ENCODE peak calls at places on chromosomes 7 and 10, in eight cellular contexts. Q is brain microvascular endothelial cell, B is mucosa of descending colon, L is heart right ventricle, F is right atrium auricular region, H is cardiac muscle cell, G is pancreas, E is lower lobe of right lung. O is an unnamed sample. For H3K36me3, the result is how much of the 10 kb centered on the place peaks cover.

GRCh38 chr7:7790041-7790751 is 71.8 kb upstream of the RPA3 start:
- DNase-seq in E (no peak), G (no peak), L (no peak), Q (no peak), B (no peak), F (no peak), H (no peak), O (no peak)

GRCh38 chr7:123275036-123275753 is 75.4 kb upstream of the SLC13A1 start:
- DNase-seq in E (no peak), G (no peak), L (no peak), H (no peak), B (no peak), F (no peak), Q (peak), O (no peak)

GRCh38 chr7:5282464-5283316 is at the start of gene SLC29A4:
- DNase-seq in H (peak), Q (no peak), L (peak), F (no peak), B (peak), E (no peak), G (peak), O (peak)

GRCh38 chr10:68099736-68100135 is 9.6 kb upstream of the MYPN start:
- DNase-seq in Q (peak), E (no peak), F (no peak), H (no peak), L (no peak), G (no peak), B (no peak), O (no peak)

GRCh38 chr10:34743804-34744203 is 71.3 kb downstream of the PARD3 start:
- DNase-seq in F (peak), G (no peak), B (no peak), Q (no peak), H (no peak), L (peak), E (no peak), O (peak)

GRCh38 chr10:74289956-74290355 is 138.9 kb downstream of the ADK start:
- DNase-seq in G (no peak), Q (no peak), F (no peak), B (no peak), E (no peak), H (peak), L (no peak), O (no peak)

GRCh38 chr7:66307591-66308215 is 102.6 kb downstream of the TPST1 start:
- DNase-seq in F (no peak), G (peak), Q (peak), E (no peak), B (no peak), H (peak), L (no peak), O (no peak)

GRCh38 chr10:89702121-89702480 is 711 bp downstream of the KIF20B start:
- DNase-seq in L (no peak), G (no peak), Q (peak), H (no peak), F (no peak), E (no peak), B (peak), O (no peak)

GRCh38 chr10:86944907-86945306 is 12.5 kb downstream of the MMRN2 start:
- DNase-seq in Q (no peak), E (no peak), L (no peak), G (no peak), F (peak), B (no peak), H (no peak), O (no peak)

GRCh38 chr10:109824206-109824605 is 99.1 kb downstream of the XPNPEP1 start:
- DNase-seq in H (no peak), Q (no peak), B (no peak), E (no peak), F (no peak), L (no peak), G (no peak), O (no peak)

GRCh38 chr10:29588640-29589421 is 45.9 kb downstream of the SVIL start:
- DNase-seq in Q (peak), B (no peak), E (no peak), L (no peak), F (no peak), G (no peak), H (no peak), O (no peak)

GRCh38 chr7:158919686-158920085 is 63.3 kb downstream of the DYNC2I1 start:
- DNase-seq in L (no peak), B (no peak), E (no peak), G (no peak), F (no peak), Q (no peak), H (no peak), O (no peak)

GRCh38 chr7:35405461-35405860 is 151.6 kb upstream of the TBX20 start:
- DNase-seq in F (no peak), B (no peak), L (no peak), H (no peak), Q (no peak), E (no peak), G (no peak), O (no peak)

GRCh38 chr7:14837216-14837615 is 65.3 kb downstream of the DGKB start:
- DNase-seq in E (no peak), G (no peak), H (no peak), F (no peak), B (no peak), Q (no peak), L (no peak), O (no peak)

GRCh38 chr10:11472158-11472753 is 139.2 kb downstream of the USP6NL start:
- DNase-seq in H (peak), E (peak), F (peak), L (peak), B (peak), Q (peak), G (peak), O (peak)

GRCh38 chr7:16603633-16604032 is 41.9 kb downstream of the ANKMY2 start:
- DNase-seq in L (no peak), G (peak), H (no peak), Q (no peak), E (no peak), F (no peak), B (no peak), O (no peak)

DNA sequence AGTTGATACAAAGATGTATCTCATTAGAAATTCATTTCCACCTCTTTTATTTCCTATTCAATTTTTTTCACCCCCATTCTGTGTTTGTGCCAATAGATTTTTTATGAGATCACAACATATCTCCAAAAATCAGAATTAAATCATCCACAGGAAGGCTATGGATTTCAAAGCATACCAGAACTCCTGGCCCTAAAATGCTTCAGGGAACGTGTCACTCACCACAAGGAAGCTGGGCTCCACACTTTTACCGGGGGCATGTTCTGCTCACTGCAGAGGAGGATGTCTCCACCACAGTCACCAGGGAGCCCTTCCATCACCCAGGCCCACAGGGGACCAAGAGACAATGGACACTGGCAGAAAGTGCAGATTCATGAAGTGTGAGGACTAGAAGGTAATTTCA is 456.8 kb downstream of the KCNMA1 start:
- DNase-seq in B (no peak), Q (no peak), G (no peak), E (no peak), H (no peak), F (no peak), L (no peak), O (no peak)
- TF ChIP-seq CTCF in B (no peak), Q (no peak), G (no peak), E (no peak), H (no peak), F (no peak), L (no peak), O (no peak)

GRCh38 chr10:79939969-79940368 is 8.9 kb downstream of the SFTPD start:
- DNase-seq in G (no peak), F (no peak), B (no peak), H (no peak), E (no peak), L (no peak), Q (no peak), O (no peak)

GRCh38 chr10:79940431-79940830 is 8.5 kb downstream of the SFTPD start:
- DNase-seq in L (no peak), B (no peak), H (no peak), E (no peak), G (no peak), F (no peak), Q (no peak), O (peak)

GRCh38 chr10:79937256-79937635 is 11.7 kb downstream of the SFTPD start:
- DNase-seq in B (no peak), F (no peak), Q (no peak), E (no peak), L (no peak), H (no peak), G (no peak), O (no peak)

GRCh38 chr10:79937661-79938226 is 11.2 kb downstream of the SFTPD start:
- DNase-seq in B (no peak), F (peak), G (no peak), E (no peak), Q (no peak), H (no peak), L (no peak), O (no peak)

DNA sequence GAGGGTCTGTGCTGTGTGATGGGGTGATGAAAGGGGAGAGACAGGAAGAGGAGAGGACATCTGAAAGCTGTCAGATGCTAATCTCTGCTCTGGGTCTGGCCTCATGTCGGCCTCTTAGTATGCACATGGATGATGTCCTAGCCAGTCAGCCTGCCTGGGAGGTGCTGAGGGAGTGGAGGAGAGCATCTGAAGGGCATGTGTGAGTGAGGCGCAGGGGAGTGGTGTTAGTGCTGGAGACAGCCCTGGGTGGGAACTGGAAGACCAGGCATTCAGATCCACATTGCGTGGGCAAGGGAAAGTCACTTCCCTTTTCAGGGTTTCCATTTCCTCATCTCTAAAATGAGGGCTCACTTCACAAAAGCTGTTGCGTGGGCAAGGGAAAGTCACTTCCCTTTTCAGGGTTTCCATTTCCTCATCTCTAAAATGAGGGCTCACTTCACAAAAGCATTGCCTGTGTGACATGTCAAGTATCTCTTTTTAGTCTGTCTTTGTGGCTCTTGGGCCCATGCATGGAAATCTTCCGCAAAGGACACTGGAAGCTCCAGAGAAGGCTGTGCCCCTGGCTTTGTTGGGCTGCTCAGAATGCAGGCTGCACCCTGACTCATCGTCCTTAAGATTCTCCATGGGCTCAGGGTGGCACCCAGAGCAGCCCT is 10.1 kb downstream of the SFTPD start:
- DNase-seq in L (no peak), B (peak), Q (no peak), E (peak), F (peak), H (peak), G (no peak), O (no peak)
- H3K36me3 ChIP-seq in L (under half), B (under half), Q (under half), E (under half), F (under half), H (under half), G (under half), O (under half)

GRCh38 chr7:142445019-142445686 is 187.3 kb upstream of the PRSS58 start:
- DNase-seq in E (no peak), L (no peak), H (peak), G (no peak), F (no peak), Q (no peak), B (no peak), O (no peak)
- TF ChIP-seq CTCF in E (no peak), L (no peak), H (peak), G (no peak), F (no peak), Q (peak), B (no peak), O (no peak)

GRCh38 chr7:36416251-36416650 is 26.6 kb downstream of the ANLN start:
- DNase-seq in F (no peak), G (no peak), E (no peak), B (no peak), Q (no peak), H (no peak), L (no peak), O (no peak)
- H3K36me3 ChIP-seq in F (under half), G (under half), E (under half), B (under half), Q (under half), H (under half), L (under half), O (under half)

DNA sequence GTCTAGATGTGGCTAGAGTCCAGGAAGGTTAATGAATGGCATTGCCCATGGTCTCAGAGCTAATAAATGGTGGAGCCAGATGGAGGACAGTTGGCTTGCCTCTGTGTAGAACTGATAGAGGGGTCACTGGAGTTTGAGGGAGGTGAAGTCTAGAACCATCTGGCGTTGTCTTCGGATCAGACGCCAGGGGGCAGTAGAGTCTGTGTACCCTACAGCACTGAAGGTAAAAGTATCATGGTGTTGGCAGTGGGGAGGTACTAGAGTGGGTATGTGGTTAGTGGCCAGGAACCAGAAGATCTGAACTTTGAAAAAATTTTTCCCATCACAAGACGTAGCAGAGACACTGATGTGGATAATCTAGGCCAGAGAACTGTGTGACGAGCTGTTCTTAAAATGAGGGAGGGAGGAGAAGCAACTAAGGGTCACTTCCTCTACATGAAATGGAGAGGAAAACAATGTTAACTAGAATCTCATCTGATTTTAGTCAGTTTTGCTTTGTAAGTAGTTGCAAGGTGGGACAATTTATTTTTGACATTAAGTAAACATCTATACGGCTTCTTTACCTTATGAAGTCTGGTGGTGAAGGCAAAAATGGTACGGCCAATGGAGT is 227.9 kb upstream of the PRSS58 start:
- DNase-seq in Q (no peak), L (no peak), B (no peak), E (no peak), G (no peak), F (no peak), H (no peak), O (no peak)
- TF ChIP-seq CTCF in Q (peak), L (peak), B (no peak), E (peak), G (no peak), F (no peak), H (peak), O (no peak)

O was measured in prostate gland.